ENCODE peak calls at places on chromosomes 3 and 15, in nine cellular contexts. One of them, this sample, is unnamed.

GRCh38 chr3:39639344-39640236 is 169.8 kb upstream of the MYRIP start:
- DNase-seq in heart right ventricle: peak
- DNase-seq in stomach: no peak
- DNase-seq in bronchial epithelial cell: peak
- DNase-seq in nephron progenitor cell: no peak
- DNase-seq in natural killer cell: no peak
- DNase-seq in HL-60: peak
- DNase-seq in fibroblast of mammary gland: peak
- DNase-seq in suprapubic skin: no peak
- DNase-seq in this sample: no peak

GRCh38 chr3:117036259-117036799 is 326.8 kb downstream of the TUSC7 start:
- DNase-seq in HL-60: peak
- DNase-seq in nephron progenitor cell: no peak
- DNase-seq in natural killer cell: no peak
- DNase-seq in stomach: no peak
- DNase-seq in suprapubic skin: no peak
- DNase-seq in heart right ventricle: peak
- DNase-seq in bronchial epithelial cell: no peak
- DNase-seq in fibroblast of mammary gland: peak
- DNase-seq in this sample: peak

GRCh38 chr3:67292356-67293225 is 294.5 kb downstream of the KBTBD8 start:
- DNase-seq in nephron progenitor cell: no peak
- DNase-seq in suprapubic skin: no peak
- DNase-seq in HL-60: no peak
- DNase-seq in stomach: peak
- DNase-seq in bronchial epithelial cell: peak
- DNase-seq in natural killer cell: no peak
- DNase-seq in heart right ventricle: no peak
- DNase-seq in fibroblast of mammary gland: peak
- DNase-seq in this sample: no peak

GRCh38 chr3:61985020-61985419 is 388.3 kb downstream of the FEZF2 start:
- DNase-seq in nephron progenitor cell: no peak
- DNase-seq in natural killer cell: no peak
- DNase-seq in suprapubic skin: no peak
- DNase-seq in stomach: no peak
- DNase-seq in HL-60: no peak
- DNase-seq in heart right ventricle: no peak
- DNase-seq in fibroblast of mammary gland: peak
- DNase-seq in bronchial epithelial cell: peak
- DNase-seq in this sample: no peak

GRCh38 chr3:94483403-94483802 is 420.5 kb downstream of the NSUN3 start:
- DNase-seq in fibroblast of mammary gland: no peak
- DNase-seq in bronchial epithelial cell: no peak
- DNase-seq in stomach: no peak
- DNase-seq in nephron progenitor cell: no peak
- DNase-seq in natural killer cell: no peak
- DNase-seq in HL-60: no peak
- DNase-seq in heart right ventricle: no peak
- DNase-seq in suprapubic skin: no peak
- DNase-seq in this sample: no peak

GRCh38 chr15:99344639-99345038 is 93.4 kb downstream of the LRRC28 start:
- DNase-seq in HL-60: no peak
- DNase-seq in bronchial epithelial cell: no peak
- DNase-seq in fibroblast of mammary gland: no peak
- DNase-seq in heart right ventricle: no peak
- DNase-seq in natural killer cell: no peak
- DNase-seq in suprapubic skin: no peak
- DNase-seq in nephron progenitor cell: no peak
- DNase-seq in stomach: no peak
- DNase-seq in this sample: no peak

GRCh38 chr15:97115764-97116075 is 785.2 kb downstream of the NR2F2 start:
- DNase-seq in natural killer cell: no peak
- DNase-seq in suprapubic skin: no peak
- DNase-seq in stomach: no peak
- DNase-seq in nephron progenitor cell: no peak
- DNase-seq in bronchial epithelial cell: no peak
- DNase-seq in HL-60: no peak
- DNase-seq in heart right ventricle: no peak
- DNase-seq in fibroblast of mammary gland: no peak
- DNase-seq in this sample: no peak

GRCh38 chr15:100058458-100058857 is 283.3 kb downstream of the ADAMTS17 start:
- DNase-seq in bronchial epithelial cell: no peak
- DNase-seq in fibroblast of mammary gland: no peak
- DNase-seq in suprapubic skin: no peak
- DNase-seq in HL-60: no peak
- DNase-seq in stomach: no peak
- DNase-seq in natural killer cell: no peak
- DNase-seq in heart right ventricle: no peak
- DNase-seq in nephron progenitor cell: no peak
- DNase-seq in this sample: no peak

GRCh38 chr3:54533856-54534255 is 394.0 kb downstream of the LRTM1 start:
- DNase-seq in bronchial epithelial cell: no peak
- DNase-seq in nephron progenitor cell: no peak
- DNase-seq in natural killer cell: no peak
- DNase-seq in HL-60: no peak
- DNase-seq in fibroblast of mammary gland: no peak
- DNase-seq in suprapubic skin: no peak
- DNase-seq in heart right ventricle: no peak
- DNase-seq in stomach: no peak
- DNase-seq in this sample: peak
- TF ChIP-seq CTCF in bronchial epithelial cell: no peak
- TF ChIP-seq CTCF in nephron progenitor cell: no peak
- TF ChIP-seq CTCF in natural killer cell: no peak
- TF ChIP-seq CTCF in HL-60: no peak
- TF ChIP-seq CTCF in fibroblast of mammary gland: no peak
- TF ChIP-seq CTCF in suprapubic skin: no peak
- TF ChIP-seq CTCF in heart right ventricle: no peak
- TF ChIP-seq CTCF in stomach: no peak
- TF ChIP-seq CTCF in this sample: no peak

GRCh38 chr3:191051037-191051436 is 148.0 kb upstream of the OSTN start:
- DNase-seq in suprapubic skin: no peak
- DNase-seq in stomach: no peak
- DNase-seq in HL-60: no peak
- DNase-seq in bronchial epithelial cell: peak
- DNase-seq in natural killer cell: no peak
- DNase-seq in heart right ventricle: no peak
- DNase-seq in nephron progenitor cell: no peak
- DNase-seq in fibroblast of mammary gland: peak
- DNase-seq in this sample: no peak
- TF ChIP-seq CTCF in suprapubic skin: no peak
- TF ChIP-seq CTCF in stomach: no peak
- TF ChIP-seq CTCF in HL-60: no peak
- TF ChIP-seq CTCF in bronchial epithelial cell: no peak
- TF ChIP-seq CTCF in natural killer cell: peak
- TF ChIP-seq CTCF in heart right ventricle: peak
- TF ChIP-seq CTCF in nephron progenitor cell: peak
- TF ChIP-seq CTCF in fibroblast of mammary gland: peak
- TF ChIP-seq CTCF in this sample: peak

GRCh38 chr15:91268510-91268909 is 168.5 kb downstream of the SV2B start:
- DNase-seq in HL-60: no peak
- DNase-seq in fibroblast of mammary gland: peak
- DNase-seq in natural killer cell: no peak
- DNase-seq in suprapubic skin: no peak
- DNase-seq in bronchial epithelial cell: no peak
- DNase-seq in stomach: no peak
- DNase-seq in nephron progenitor cell: no peak
- DNase-seq in heart right ventricle: no peak
- DNase-seq in this sample: no peak
- TF ChIP-seq CTCF in HL-60: peak
- TF ChIP-seq CTCF in fibroblast of mammary gland: peak
- TF ChIP-seq CTCF in natural killer cell: no peak
- TF ChIP-seq CTCF in suprapubic skin: no peak
- TF ChIP-seq CTCF in bronchial epithelial cell: peak
- TF ChIP-seq CTCF in stomach: no peak
- TF ChIP-seq CTCF in nephron progenitor cell: peak
- TF ChIP-seq CTCF in heart right ventricle: no peak
- TF ChIP-seq CTCF in this sample: no peak

DNA sequence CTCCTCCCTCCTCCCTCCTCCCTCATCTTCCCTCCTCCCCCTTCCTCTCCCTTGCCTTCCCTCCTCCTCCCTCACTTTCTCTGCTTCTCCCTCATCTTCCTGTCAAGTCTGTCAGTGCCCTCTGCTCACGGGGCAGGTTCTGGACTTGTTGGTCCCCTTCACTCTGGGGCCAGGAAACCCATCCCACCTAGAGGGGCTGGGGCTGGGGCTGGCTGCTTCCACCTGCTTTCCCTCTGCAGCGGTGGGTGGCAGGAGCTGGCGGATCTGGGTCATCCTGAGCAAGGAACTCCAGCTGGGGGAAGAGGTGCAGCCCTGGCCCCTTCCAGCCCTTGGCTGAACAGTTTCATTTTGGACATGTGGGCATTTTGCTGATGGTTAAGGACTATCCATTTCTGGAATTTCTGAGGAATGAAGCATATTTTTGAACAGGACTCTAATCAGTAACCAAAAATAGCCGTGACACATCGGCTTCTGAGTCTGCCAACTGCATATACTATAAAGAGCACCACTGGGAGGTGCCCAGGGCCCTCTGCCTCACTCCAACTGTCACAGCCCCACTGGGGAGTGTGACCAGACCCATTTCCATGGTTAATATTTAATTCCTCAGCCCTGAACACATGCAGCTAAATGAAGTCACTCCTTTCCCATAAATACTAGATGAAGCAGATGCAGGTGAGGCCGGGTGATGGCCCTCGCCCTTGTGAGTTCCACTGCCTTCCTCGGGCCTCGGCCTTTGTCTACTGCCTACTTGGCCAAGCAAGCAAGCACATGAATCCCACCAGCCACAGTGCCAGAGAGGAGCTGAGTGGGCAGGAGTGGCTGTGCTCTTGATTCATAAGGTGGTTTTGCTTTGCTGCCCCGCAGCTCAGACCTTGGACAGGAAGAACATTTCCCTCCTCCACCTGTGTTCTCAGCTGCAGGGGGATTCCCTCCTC is 39.8 kb downstream of the CHDH start:
- DNase-seq in fibroblast of mammary gland: peak
- DNase-seq in stomach: no peak
- DNase-seq in bronchial epithelial cell: peak
- DNase-seq in nephron progenitor cell: no peak
- DNase-seq in suprapubic skin: peak
- DNase-seq in HL-60: no peak
- DNase-seq in natural killer cell: no peak
- DNase-seq in heart right ventricle: peak
- DNase-seq in this sample: peak
- TF ChIP-seq CTCF in fibroblast of mammary gland: no peak
- TF ChIP-seq CTCF in stomach: no peak
- TF ChIP-seq CTCF in bronchial epithelial cell: no peak
- TF ChIP-seq CTCF in nephron progenitor cell: no peak
- TF ChIP-seq CTCF in suprapubic skin: no peak
- TF ChIP-seq CTCF in HL-60: no peak
- TF ChIP-seq CTCF in natural killer cell: no peak
- TF ChIP-seq CTCF in heart right ventricle: no peak
- TF ChIP-seq CTCF in this sample: no peak

GRCh38 chr3:118501152-118501551 is 533.5 kb downstream of the IGSF11 start:
- DNase-seq in suprapubic skin: no peak
- DNase-seq in nephron progenitor cell: peak
- DNase-seq in HL-60: no peak
- DNase-seq in stomach: peak
- DNase-seq in heart right ventricle: peak
- DNase-seq in fibroblast of mammary gland: no peak
- DNase-seq in bronchial epithelial cell: peak
- DNase-seq in natural killer cell: no peak
- DNase-seq in this sample: no peak

GRCh38 chr3:118495243-118495642 is 539.4 kb downstream of the IGSF11 start:
- DNase-seq in HL-60: no peak
- DNase-seq in suprapubic skin: no peak
- DNase-seq in nephron progenitor cell: no peak
- DNase-seq in fibroblast of mammary gland: no peak
- DNase-seq in bronchial epithelial cell: no peak
- DNase-seq in natural killer cell: no peak
- DNase-seq in stomach: no peak
- DNase-seq in heart right ventricle: no peak
- DNase-seq in this sample: no peak
- TF ChIP-seq CTCF in HL-60: no peak
- TF ChIP-seq CTCF in suprapubic skin: no peak
- TF ChIP-seq CTCF in nephron progenitor cell: no peak
- TF ChIP-seq CTCF in fibroblast of mammary gland: no peak
- TF ChIP-seq CTCF in bronchial epithelial cell: no peak
- TF ChIP-seq CTCF in natural killer cell: no peak
- TF ChIP-seq CTCF in stomach: no peak
- TF ChIP-seq CTCF in heart right ventricle: no peak
- TF ChIP-seq CTCF in this sample: no peak

GRCh38 chr3:130462089-130462488 is 54.9 kb upstream of the COL6A6 start:
- DNase-seq in natural killer cell: no peak
- DNase-seq in HL-60: no peak
- DNase-seq in stomach: no peak
- DNase-seq in suprapubic skin: no peak
- DNase-seq in fibroblast of mammary gland: no peak
- DNase-seq in bronchial epithelial cell: no peak
- DNase-seq in nephron progenitor cell: no peak
- DNase-seq in heart right ventricle: no peak
- DNase-seq in this sample: no peak
- TF ChIP-seq CTCF in natural killer cell: no peak
- TF ChIP-seq CTCF in HL-60: no peak
- TF ChIP-seq CTCF in stomach: no peak
- TF ChIP-seq CTCF in suprapubic skin: no peak
- TF ChIP-seq CTCF in fibroblast of mammary gland: no peak
- TF ChIP-seq CTCF in bronchial epithelial cell: no peak
- TF ChIP-seq CTCF in nephron progenitor cell: no peak
- TF ChIP-seq CTCF in heart right ventricle: no peak
- TF ChIP-seq CTCF in this sample: no peak

DNA sequence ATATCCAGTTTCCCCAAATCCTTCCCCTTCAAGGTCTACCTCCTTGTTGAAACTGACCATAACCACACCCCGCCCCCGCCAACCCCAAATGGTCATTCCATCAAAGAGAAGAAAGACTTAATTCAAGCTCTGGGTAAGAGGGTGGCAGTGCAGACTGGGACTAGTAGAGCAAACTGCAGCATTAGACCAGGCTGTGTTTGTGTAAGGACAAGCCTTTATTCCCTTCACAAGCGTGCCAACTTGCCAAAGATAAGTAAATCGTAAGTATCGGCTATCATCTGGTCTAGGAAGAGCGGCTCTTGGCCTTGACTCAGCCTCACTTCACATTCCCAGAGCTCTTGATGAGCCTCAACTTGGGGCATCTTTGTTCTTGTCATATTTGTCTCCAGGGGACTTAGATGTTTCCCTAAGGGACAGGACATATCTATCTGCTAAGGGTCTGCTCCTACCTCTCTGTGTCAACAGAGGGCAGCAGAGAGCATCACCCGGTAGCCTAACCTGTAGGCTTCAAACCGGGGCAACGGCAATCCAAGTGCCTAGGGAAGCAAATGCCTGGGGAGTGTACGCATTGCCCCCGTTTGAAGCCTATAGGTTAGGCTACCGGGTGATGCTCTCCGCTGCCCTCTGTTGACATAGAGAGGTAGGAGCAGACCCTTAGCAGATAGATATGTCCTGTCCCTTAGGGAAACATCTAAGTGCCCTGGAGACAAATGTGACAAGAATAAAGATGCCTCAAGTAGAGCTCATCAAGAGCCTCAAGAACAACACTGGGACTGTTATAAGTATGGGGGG is 8.9 kb upstream of the MAP3K13 start:
- DNase-seq in heart right ventricle: peak
- DNase-seq in HL-60: peak
- DNase-seq in natural killer cell: peak
- DNase-seq in nephron progenitor cell: peak
- DNase-seq in bronchial epithelial cell: peak
- DNase-seq in stomach: peak
- DNase-seq in fibroblast of mammary gland: peak
- DNase-seq in suprapubic skin: no peak
- DNase-seq in this sample: no peak
- TF ChIP-seq CTCF in heart right ventricle: peak
- TF ChIP-seq CTCF in HL-60: peak
- TF ChIP-seq CTCF in natural killer cell: peak
- TF ChIP-seq CTCF in nephron progenitor cell: peak
- TF ChIP-seq CTCF in bronchial epithelial cell: peak
- TF ChIP-seq CTCF in stomach: no peak
- TF ChIP-seq CTCF in fibroblast of mammary gland: peak
- TF ChIP-seq CTCF in suprapubic skin: no peak
- TF ChIP-seq CTCF in this sample: peak

GRCh38 chr3:112117826-112118571 is 15.0 kb downstream of the GCSAM start:
- DNase-seq in suprapubic skin: no peak
- DNase-seq in nephron progenitor cell: no peak
- DNase-seq in heart right ventricle: no peak
- DNase-seq in HL-60: no peak
- DNase-seq in natural killer cell: no peak
- DNase-seq in stomach: no peak
- DNase-seq in fibroblast of mammary gland: no peak
- DNase-seq in bronchial epithelial cell: no peak
- DNase-seq in this sample: no peak
- TF ChIP-seq CTCF in suprapubic skin: no peak
- TF ChIP-seq CTCF in nephron progenitor cell: no peak
- TF ChIP-seq CTCF in heart right ventricle: no peak
- TF ChIP-seq CTCF in HL-60: no peak
- TF ChIP-seq CTCF in natural killer cell: no peak
- TF ChIP-seq CTCF in stomach: no peak
- TF ChIP-seq CTCF in fibroblast of mammary gland: no peak
- TF ChIP-seq CTCF in bronchial epithelial cell: no peak
- TF ChIP-seq CTCF in this sample: no peak